ENCODE peak calls at places on chromosomes 7 and 10, in nine cellular contexts. Y is GM19239; L is Caki2; N is fibroblast of pulmonary artery; I is heart right ventricle; O is ovary; U is activated effector memory CD4-positive, alpha-beta T cell treated with anti-CD3 and anti-CD28 coated beads, Interleukin-2, amount 50 U/mL, for 16 hours; J is MV-4-11; P is IMR-90. X is an unnamed sample.

GRCh38 chr7:91656486-91657237 is 223.8 kb downstream of the MTERF1 start:
- DNase-seq in Y (no peak), L (no peak), N (peak; percentile 82), I (no peak), O (no peak), U (no peak), J (no peak), P (no peak), X (no peak)

GRCh38 chr7:40231796-40232195 is 97.0 kb downstream of the SUGCT start:
- DNase-seq in Y (no peak), L (no peak), N (no peak), I (no peak), O (no peak), U (no peak), J (no peak), P (no peak), X (no peak)

GRCh38 chr10:71220689-71221540 is 8.5 kb downstream of the UNC5B start:
- DNase-seq in Y (no peak), L (no peak), N (no peak), I (no peak), O (no peak), U (no peak), J (no peak), P (no peak), X (no peak)

GRCh38 chr7:156903232-156903909 is 10.4 kb upstream of the LMBR1 start:
- DNase-seq in Y (no peak), L (peak; percentile 21), N (peak; percentile 69), I (peak; percentile 24), O (no peak), U (no peak), J (no peak), P (peak; percentile 19), X (no peak)

GRCh38 chr7:100087055-100087750 is 1.6 kb upstream of the COPS6 start:
- DNase-seq in Y (no peak), L (peak; percentile 34), N (peak; percentile 98), I (no peak), O (no peak), U (no peak), J (no peak), P (peak; percentile 99), X (peak; percentile 80)

GRCh38 chr7:107994366-107994765 is 8.6 kb downstream of the LAMB1 start:
- DNase-seq in Y (no peak), L (no peak), N (no peak), I (no peak), O (no peak), U (no peak), J (no peak), P (no peak), X (no peak)

GRCh38 chr7:143456992-143457793 is 13.9 kb downstream of the TAS2R60 start:
- DNase-seq in Y (no peak), L (no peak), N (peak; percentile 6), I (no peak), O (no peak), U (no peak), J (no peak), P (peak; percentile 67), X (peak; percentile 16)

GRCh38 chr7:158317238-158318205 is 270.1 kb downstream of the PTPRN2 start:
- DNase-seq in Y (no peak), L (no peak), N (no peak), I (no peak), O (no peak), U (no peak), J (no peak), P (no peak), X (no peak)

GRCh38 chr7:105802611-105803520 is 73.5 kb downstream of the ATXN7L1 start:
- DNase-seq in Y (no peak), L (no peak), N (no peak), I (no peak), O (no peak), U (no peak), J (no peak), P (peak; percentile 49), X (no peak)

GRCh38 chr10:92712016-92712889 is 22.5 kb downstream of the HHEX start:
- DNase-seq in Y (no peak), L (no peak), N (no peak), I (no peak), O (no peak), U (no peak), J (peak; percentile 90), P (peak; percentile 40), X (no peak)

GRCh38 chr7:108135446-108136190 is 5.5 kb upstream of the LAMB4 start:
- DNase-seq in Y (peak; percentile 37), L (no peak), N (no peak), I (no peak), O (no peak), U (no peak), J (peak; percentile 91), P (no peak), X (no peak)

GRCh38 chr7:17506090-17506489 is 207.6 kb downstream of the AHR start:
- DNase-seq in Y (no peak), L (peak; percentile 18), N (peak; percentile 49), I (no peak), O (no peak), U (no peak), J (no peak), P (peak; percentile 13), X (no peak)

GRCh38 chr7:124728610-124729009 is 37.0 kb downstream of the GPR37 start:
- DNase-seq in Y (no peak), L (no peak), N (no peak), I (no peak), O (no peak), U (no peak), J (no peak), P (peak; percentile 40), X (no peak)

GRCh38 chr10:130484912-130485180 is 348.7 kb downstream of the GLRX3 start:
- DNase-seq in Y (no peak), L (no peak), N (no peak), I (no peak), O (no peak), U (peak; percentile 28), J (no peak), P (no peak), X (no peak)

GRCh38 chr10:30823651-30824050 is 194.1 kb upstream of the LYZL2 start:
- DNase-seq in Y (no peak), L (no peak), N (no peak), I (no peak), O (no peak), U (peak; percentile 37), J (no peak), P (no peak), X (no peak)

GRCh38 chr10:122165492-122165832 is 105.6 kb upstream of the BTBD16 start:
- DNase-seq in Y (no peak), L (no peak), N (no peak), I (no peak), O (no peak), U (no peak), J (no peak), P (no peak), X (no peak)

GRCh38 chr7:133372337-133372736 is 119.5 kb downstream of the EXOC4 start:
- DNase-seq in Y (no peak), L (no peak), N (no peak), I (no peak), O (no peak), U (no peak), J (no peak), P (no peak), X (no peak)

GRCh38 chr7:105336009-105336408 is 52.7 kb downstream of the SRPK2 start:
- DNase-seq in Y (no peak), L (no peak), N (peak; percentile 49), I (no peak), O (no peak), U (no peak), J (peak; percentile 18), P (peak; percentile 20), X (no peak)

GRCh38 chr10:46526682-46527038 is 29.8 kb downstream of the GPRIN2 start:
- DNase-seq in Y (no peak), L (peak; percentile 87), N (peak; percentile 16), I (no peak), O (peak; percentile 25), U (peak; percentile 61), J (no peak), P (no peak), X (no peak)

GRCh38 chr7:140316165-140316661 is 82.1 kb downstream of the SLC37A3 start:
- DNase-seq in Y (no peak), L (peak; percentile 41), N (peak; percentile 64), I (peak; percentile 40), O (peak; percentile 53), U (no peak), J (peak; percentile 85), P (peak; percentile 73), X (peak; percentile 59)

GRCh38 chr10:78972947-78973900 is 95.5 kb upstream of the ZMIZ1 start:
- DNase-seq in Y (peak; percentile 92), L (peak; percentile 96), N (peak; percentile 95), I (peak; percentile 83), O (peak; percentile 76), U (peak; percentile 87), J (peak; percentile 83), P (peak; percentile 95), X (peak; percentile 71)

GRCh38 chr7:93231264-93231663 is 902 bp upstream of the VPS50 start:
- DNase-seq in Y (no peak), L (no peak), N (peak; percentile 1), I (no peak), O (no peak), U (no peak), J (no peak), P (no peak), X (no peak)

GRCh38 chr10:125633517-125633999 is 49.4 kb downstream of the TEX36 start:
- DNase-seq in Y (no peak), L (peak; percentile 2), N (no peak), I (no peak), O (no peak), U (no peak), J (no peak), P (no peak), X (no peak)

GRCh38 chr10:123491692-123492415 is 174.3 kb upstream of the GPR26 start:
- DNase-seq in Y (no peak), L (no peak), N (no peak), I (no peak), O (no peak), U (no peak), J (no peak), P (no peak), X (no peak)

GRCh38 chr7:79615466-79615865 is 162.0 kb upstream of the MAGI2 start:
- DNase-seq in Y (no peak), L (no peak), N (peak; percentile 48), I (no peak), O (no peak), U (no peak), J (no peak), P (peak; percentile 41), X (no peak)